ENCODE peak calls at places on chromosomes 7 and 10, in ten cellular contexts. B, W, M, C, K, E, F, U, Z and G are unnamed samples.

GRCh38 chr7:13822678-13823077 is 166.8 kb downstream of the ETV1 start:
- DNase-seq in Z (no peak), K (no peak), C (no peak), E (no peak), W (no peak), U (no peak), M (no peak), F (no peak), B (no peak), G (no peak)

GRCh38 chr7:116354171-116354545 is 143.8 kb downstream of the TES start:
- DNase-seq in W (no peak), F (peak), Z (no peak), M (no peak), B (no peak), K (peak), E (no peak), U (peak), C (no peak), G (no peak)

GRCh38 chr10:5659702-5660528 is 6.5 kb downstream of the ASB13 start:
- DNase-seq in M (no peak), E (peak), W (peak), K (peak), B (peak), C (no peak), Z (no peak), F (peak), U (no peak), G (peak)

GRCh38 chr10:72275351-72276012 is 1.8 kb downstream of the DDIT4 start:
- DNase-seq in K (peak), C (no peak), M (no peak), U (no peak), W (no peak), Z (no peak), E (peak), B (no peak), F (peak), G (no peak)

GRCh38 chr7:150855476-150856302 is 3.4 kb downstream of the AOC1 start:
- DNase-seq in M (no peak), F (no peak), C (no peak), K (no peak), W (no peak), Z (no peak), U (peak), B (no peak), E (no peak), G (no peak)

GRCh38 chr10:125006921-125007391 is 65.0 kb downstream of the ZRANB1 start:
- DNase-seq in C (no peak), K (no peak), M (peak), E (peak), U (peak), F (peak), B (no peak), W (no peak), Z (peak), G (no peak)

GRCh38 chr7:46534593-46535271 is 613.7 kb upstream of the IGFBP3 start:
- DNase-seq in E (no peak), U (no peak), F (no peak), K (no peak), W (no peak), M (no peak), B (no peak), C (no peak), Z (no peak), G (no peak)

GRCh38 chr7:132516042-132516840 is 60.0 kb downstream of the PLXNA4 start:
- DNase-seq in U (no peak), C (no peak), F (no peak), M (no peak), B (no peak), W (no peak), K (no peak), Z (no peak), E (no peak), G (no peak)

GRCh38 chr7:134593530-134594392 is 44.9 kb downstream of the AKR1B15 start:
- DNase-seq in F (peak), K (peak), B (no peak), C (peak), U (peak), W (peak), E (peak), M (no peak), Z (peak), G (no peak)

GRCh38 chr7:70776627-70777101 is 355.3 kb upstream of the GALNT17 start:
- DNase-seq in U (no peak), B (no peak), Z (no peak), W (no peak), C (no peak), E (no peak), M (no peak), F (no peak), K (peak), G (no peak)

GRCh38 chr7:31648288-31648687 is 38.7 kb upstream of the PPP1R17 start:
- DNase-seq in U (no peak), W (no peak), C (no peak), B (no peak), K (no peak), Z (no peak), F (no peak), M (no peak), E (no peak), G (no peak)

DNA sequence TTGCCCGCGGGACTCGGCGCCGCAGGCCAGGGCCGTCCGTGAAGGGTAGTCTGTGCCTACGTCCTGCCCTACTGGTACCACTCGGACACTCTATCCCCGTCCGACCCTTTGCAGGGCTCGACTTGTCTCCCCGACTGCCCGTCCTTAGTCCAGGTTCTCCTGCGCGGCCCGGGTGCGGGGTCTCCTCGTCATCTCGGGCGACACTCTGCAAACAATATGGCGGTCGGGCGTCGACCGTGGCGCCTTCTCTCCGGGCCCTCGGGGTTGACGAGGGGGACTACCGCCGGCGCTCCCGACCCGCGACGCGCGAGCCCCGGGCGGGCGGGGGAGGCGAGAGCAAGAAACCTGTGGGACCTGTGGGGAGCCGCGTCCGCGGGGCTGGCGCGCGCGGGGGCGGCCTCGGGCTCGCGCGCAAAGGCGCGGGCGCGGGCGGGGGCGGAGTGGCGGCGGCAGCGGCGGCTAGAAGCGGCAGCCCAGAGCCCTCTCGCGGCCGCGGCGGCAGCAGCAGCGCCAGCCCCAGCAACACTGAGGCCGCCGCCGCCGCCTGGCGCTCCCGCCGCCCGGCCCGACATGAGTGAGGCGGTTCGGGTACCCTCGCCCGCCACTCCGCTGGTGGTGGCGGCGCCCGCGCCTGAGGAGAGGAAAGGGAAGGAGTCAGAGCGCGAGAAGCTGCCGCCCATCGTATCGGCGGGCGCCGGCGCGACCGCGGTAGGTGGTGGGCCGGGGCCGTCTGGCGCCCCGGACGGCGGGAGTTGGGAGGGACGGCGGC is at the start of gene HECTD2:
- DNase-seq in C (peak), K (peak), M (peak), W (peak), B (peak), U (peak), E (peak), Z (peak), F (peak), G (peak)
- TF ChIP-seq CTCF in C (no peak), K (peak), M (no peak), W (peak), B (no peak), U (no peak), E (peak), Z (no peak), F (peak), G (no peak)

GRCh38 chr10:66925896-66926719 is at the start of gene LRRTM3:
- DNase-seq in B (no peak), W (peak), C (peak), M (no peak), K (peak), E (peak), F (peak), Z (no peak), U (peak), G (no peak)
- H3K4me3 ChIP-seq in B (peak), W (no peak), C (no peak), M (no peak), K (no peak), E (peak), F (no peak), Z (no peak), U (peak), G (no peak)

DNA sequence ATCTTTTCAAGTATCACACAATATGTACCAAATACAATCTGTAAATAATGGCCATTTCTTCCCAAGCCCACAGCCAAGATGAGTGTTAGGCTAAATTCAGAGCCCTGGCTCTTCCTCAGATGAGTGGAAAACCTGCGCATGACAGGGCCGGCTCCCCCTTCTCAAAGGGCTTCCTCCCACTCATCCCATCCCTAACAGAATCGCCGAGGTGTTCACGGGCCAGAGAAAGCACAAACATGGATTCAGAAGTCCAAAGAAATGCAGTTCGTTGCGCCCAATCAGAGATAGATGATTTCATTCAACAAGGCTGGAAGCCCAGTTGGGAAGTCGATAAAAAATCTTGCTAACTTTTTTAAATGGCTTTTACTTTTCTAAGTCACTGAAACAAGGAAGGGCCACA is 121.8 kb downstream of the UBE2H start:
- DNase-seq in E (no peak), M (no peak), W (no peak), U (no peak), C (no peak), Z (no peak), K (peak), F (no peak), B (no peak), G (no peak)
- TF ChIP-seq POLR2A in E (no peak), M (no peak), W (no peak), U (no peak), C (no peak), Z (no peak), K (no peak), F (no peak), B (no peak), G (no peak)

GRCh38 chr10:45308707-45309106 is 6.7 kb downstream of the OR13A1 start:
- DNase-seq in W (no peak), F (peak), K (no peak), B (no peak), M (no peak), Z (no peak), C (no peak), E (no peak), U (no peak), G (no peak)
- TF ChIP-seq CTCF in W (no peak), F (peak), K (no peak), B (no peak), M (no peak), Z (no peak), C (no peak), E (no peak), U (no peak), G (no peak)

DNA sequence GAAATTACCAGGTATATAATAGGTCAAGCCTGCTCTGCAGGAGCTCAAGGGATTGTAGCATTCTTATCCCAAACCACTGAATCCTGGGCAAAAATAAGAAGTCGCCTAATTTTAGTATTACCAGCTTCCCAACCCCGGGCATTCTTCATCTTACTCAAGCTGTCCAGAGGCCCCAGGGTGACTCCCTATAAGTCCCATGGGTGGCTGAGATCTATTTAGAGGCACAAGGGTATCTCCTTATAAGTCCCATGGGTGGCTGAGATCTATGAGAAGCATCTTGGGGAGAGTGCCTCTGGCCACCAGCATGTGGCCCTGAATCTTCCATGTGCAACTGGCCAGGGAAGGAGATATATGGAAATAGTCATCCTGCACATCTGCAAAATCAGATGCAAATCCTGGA is 38.9 kb downstream of the PRSS2 start:
- DNase-seq in W (no peak), K (no peak), M (no peak), E (no peak), U (no peak), F (no peak), Z (no peak), C (no peak), B (no peak), G (no peak)
- H3K4me3 ChIP-seq in W (no peak), K (no peak), M (no peak), E (no peak), U (no peak), F (no peak), Z (no peak), C (no peak), B (no peak), G (no peak)

GRCh38 chr7:98203261-98203963 is 7.8 kb upstream of the BHLHA15 start:
- DNase-seq in Z (no peak), U (no peak), B (no peak), W (no peak), C (no peak), F (no peak), M (peak), E (no peak), K (no peak), G (no peak)
- TF ChIP-seq POLR2A in Z (no peak), U (no peak), B (no peak), W (no peak), C (no peak), F (no peak), M (no peak), E (no peak), K (no peak), G (no peak)

DNA sequence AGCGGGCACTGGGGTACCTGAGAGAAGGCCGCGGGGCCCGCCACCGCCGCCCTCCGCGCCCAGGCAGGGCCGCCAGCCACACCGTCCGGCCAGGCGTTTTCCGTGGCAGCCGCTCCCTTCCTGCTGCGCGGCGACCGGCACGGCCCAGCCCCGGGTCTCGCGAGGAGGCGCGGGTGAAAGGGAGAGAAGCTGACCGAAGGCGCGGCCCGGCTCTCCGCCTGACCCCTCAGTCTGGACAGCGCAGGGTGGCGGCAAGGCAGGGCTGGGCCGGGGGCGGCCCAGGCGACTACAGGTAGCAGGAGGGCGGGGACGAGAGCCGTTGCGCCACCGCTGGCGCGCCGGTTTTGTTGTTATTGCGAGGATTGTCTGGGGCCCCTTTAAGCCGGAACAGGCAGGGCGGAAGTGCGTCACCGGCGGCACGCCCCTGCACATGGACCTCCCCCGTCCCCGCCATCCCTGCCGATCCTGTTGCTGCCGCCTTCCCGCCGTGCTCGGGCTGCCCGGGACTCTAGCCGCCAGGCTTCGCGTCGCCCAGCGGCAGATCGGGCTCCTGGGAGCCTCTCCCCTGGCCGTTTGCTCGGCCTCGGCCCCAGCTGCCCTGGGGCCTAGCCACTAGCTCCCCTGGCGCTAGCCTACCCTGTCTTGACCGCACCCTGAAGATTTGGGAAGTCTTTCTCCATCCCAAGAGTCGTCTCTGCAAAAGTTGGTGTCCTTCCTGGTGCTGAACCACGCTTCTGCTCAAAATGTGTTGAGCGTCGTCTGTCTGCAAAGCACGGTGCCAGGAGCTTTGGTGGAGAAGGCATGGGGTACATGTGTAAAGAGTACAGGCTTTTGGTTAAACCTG is at the start of gene HERPUD2:
- DNase-seq in K (peak), C (peak), B (peak), Z (peak), F (peak), U (peak), M (peak), W (peak), E (peak), G (peak)
- TF ChIP-seq CTCF in K (no peak), C (no peak), B (no peak), Z (no peak), F (no peak), U (no peak), M (no peak), W (no peak), E (no peak), G (no peak)

DNA sequence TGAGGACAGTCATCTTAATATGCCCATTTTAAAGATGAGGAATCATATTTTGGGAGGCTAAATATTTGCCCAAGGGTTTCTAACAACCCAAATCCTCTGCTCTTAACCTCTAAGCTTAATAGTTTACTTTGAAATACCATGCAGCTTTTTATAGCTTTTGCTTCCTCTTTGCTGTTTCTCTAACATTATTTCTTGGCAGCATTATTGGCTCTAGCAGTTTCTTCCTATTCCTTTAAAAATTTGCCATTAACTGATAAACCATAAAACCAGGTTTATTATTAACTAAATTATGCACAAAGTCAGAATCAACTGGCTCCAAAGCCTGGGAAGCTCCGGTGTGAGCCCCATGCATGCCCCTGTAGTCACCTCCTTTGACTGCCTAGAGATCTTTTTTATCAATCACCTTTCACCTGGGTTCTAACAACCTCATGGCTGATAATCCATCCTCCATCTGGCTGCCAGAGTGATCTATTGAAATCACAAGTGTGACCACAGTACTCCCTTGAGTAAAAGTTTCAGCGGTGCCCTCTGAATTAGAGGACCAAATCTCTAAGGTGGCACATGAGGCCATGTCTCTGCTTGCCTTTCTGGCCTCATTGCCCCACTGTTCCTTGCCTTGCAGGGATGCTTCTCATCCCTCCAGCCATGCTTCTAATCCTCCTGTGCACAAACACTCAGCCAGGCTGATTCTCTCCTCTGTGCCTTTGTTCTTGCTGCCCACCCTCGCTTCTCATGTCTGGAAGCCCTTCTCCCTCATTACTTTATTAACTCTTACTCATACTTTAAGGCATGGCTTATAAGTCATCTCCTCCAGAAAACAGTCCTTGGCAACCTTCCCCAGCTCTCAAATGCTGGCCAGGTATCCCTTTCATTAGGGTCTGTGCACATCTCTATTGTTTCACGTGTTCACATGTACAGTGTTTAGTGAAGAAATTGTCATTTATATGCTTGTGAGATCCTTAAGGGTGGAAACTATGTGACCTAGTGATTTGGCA is 62.6 kb downstream of the ITGB8 start:
- DNase-seq in W (no peak), U (no peak), E (no peak), M (no peak), B (no peak), K (no peak), C (no peak), Z (no peak), F (peak), G (no peak)
- H3K4me3 ChIP-seq in W (no peak), U (no peak), E (no peak), M (no peak), B (no peak), K (no peak), C (no peak), Z (no peak), F (no peak), G (no peak)

DNA sequence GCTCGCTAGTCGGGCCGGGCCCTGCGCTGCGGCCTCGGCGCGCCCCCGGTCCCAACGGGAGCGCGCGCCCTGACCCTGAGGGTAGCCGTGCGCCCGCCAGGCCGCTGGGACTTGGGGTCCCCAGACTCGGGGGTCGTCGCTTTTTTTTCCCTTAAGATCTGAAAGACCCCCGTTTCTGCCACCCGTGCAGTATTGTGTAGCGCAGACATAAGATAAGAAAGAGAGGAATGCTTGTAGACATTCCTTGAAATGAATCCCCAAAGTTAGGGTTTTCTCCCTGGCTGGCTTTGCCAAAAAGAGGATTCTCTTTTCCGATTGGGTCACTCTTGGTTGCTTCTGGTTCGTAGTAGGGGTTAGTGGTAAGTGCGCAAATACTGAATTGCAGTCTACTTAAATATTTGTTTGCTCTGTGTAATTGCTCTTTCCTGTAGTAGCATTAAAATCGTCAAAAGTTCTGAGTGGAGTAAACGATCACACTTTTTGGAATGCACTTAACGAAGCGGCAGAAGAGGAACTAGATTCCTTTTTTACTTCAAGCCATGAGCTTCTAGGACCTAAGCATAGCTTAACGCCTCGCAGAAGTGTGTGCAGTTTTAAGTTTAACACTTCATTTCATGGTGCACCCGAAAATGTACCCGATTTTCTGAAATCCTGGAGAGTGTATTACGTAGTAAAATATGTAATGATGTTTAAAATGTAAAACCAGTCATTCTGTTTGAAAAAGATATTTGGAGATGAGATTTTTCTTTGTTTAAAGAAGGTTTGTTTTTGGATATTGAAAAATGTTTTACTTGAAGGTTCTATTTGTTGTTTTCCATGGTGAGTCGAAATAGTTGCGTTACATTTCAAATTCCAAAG is 1.3 kb downstream of the CUL1 start:
- DNase-seq in C (no peak), W (no peak), M (no peak), K (no peak), F (no peak), U (no peak), E (no peak), B (no peak), Z (no peak), G (no peak)
- TF ChIP-seq POLR2A in C (no peak), W (no peak), M (no peak), K (no peak), F (no peak), U (no peak), E (no peak), B (no peak), Z (no peak), G (no peak)